ENCODE peak calls at places on chromosomes 4 and X, in seven cellular contexts. One of them, this sample, is unnamed.

GRCh38 chrX:137427813-137428212 is 138.1 kb upstream of the ZIC3 start:
- DNase-seq in RKO: no peak
- DNase-seq in iris pigment epithelial cell: no peak
- DNase-seq in foreskin fibroblast: no peak
- DNase-seq in amniotic stem cell: no peak
- DNase-seq in testis: no peak
- DNase-seq in nucleus accumbens: no peak
- DNase-seq in this sample: no peak

GRCh38 chrX:81240701-81241100 is 38.8 kb downstream of the SH3BGRL start:
- DNase-seq in RKO: no peak
- DNase-seq in iris pigment epithelial cell: no peak
- DNase-seq in foreskin fibroblast: no peak
- DNase-seq in amniotic stem cell: no peak
- DNase-seq in testis: no peak
- DNase-seq in nucleus accumbens: no peak
- DNase-seq in this sample: no peak

GRCh38 chr4:147768113-147768512 is 36.2 kb downstream of the ARHGAP10 start:
- DNase-seq in RKO: no peak
- DNase-seq in iris pigment epithelial cell: peak; percentile 96
- DNase-seq in foreskin fibroblast: peak; percentile 83
- DNase-seq in amniotic stem cell: peak; percentile 58
- DNase-seq in testis: no peak
- DNase-seq in nucleus accumbens: no peak
- DNase-seq in this sample: no peak

GRCh38 chr4:149045731-149046130 is 603.5 kb upstream of the NR3C2 start:
- DNase-seq in RKO: no peak
- DNase-seq in iris pigment epithelial cell: no peak
- DNase-seq in foreskin fibroblast: no peak
- DNase-seq in amniotic stem cell: no peak
- DNase-seq in testis: no peak
- DNase-seq in nucleus accumbens: no peak
- DNase-seq in this sample: no peak

GRCh38 chr4:99669084-99669483 is 11.5 kb upstream of the C4orf54 start:
- DNase-seq in RKO: no peak
- DNase-seq in iris pigment epithelial cell: peak; percentile 6
- DNase-seq in foreskin fibroblast: no peak
- DNase-seq in amniotic stem cell: no peak
- DNase-seq in testis: no peak
- DNase-seq in nucleus accumbens: no peak
- DNase-seq in this sample: no peak

GRCh38 chr4:86664959-86665358 is 70.8 kb downstream of the PTPN13 start:
- DNase-seq in RKO: no peak
- DNase-seq in iris pigment epithelial cell: peak; percentile 90
- DNase-seq in foreskin fibroblast: peak; percentile 31
- DNase-seq in amniotic stem cell: no peak
- DNase-seq in testis: no peak
- DNase-seq in nucleus accumbens: no peak
- DNase-seq in this sample: no peak

GRCh38 chrX:136126892-136127406 is 20.4 kb upstream of the FHL1 start:
- DNase-seq in RKO: no peak
- DNase-seq in iris pigment epithelial cell: no peak
- DNase-seq in foreskin fibroblast: no peak
- DNase-seq in amniotic stem cell: no peak
- DNase-seq in testis: no peak
- DNase-seq in nucleus accumbens: no peak
- DNase-seq in this sample: no peak

GRCh38 chrX:9340619-9341304 is 124.1 kb upstream of the TBL1X start:
- DNase-seq in RKO: no peak
- DNase-seq in iris pigment epithelial cell: peak; percentile 55
- DNase-seq in foreskin fibroblast: peak; percentile 34
- DNase-seq in amniotic stem cell: no peak
- DNase-seq in testis: peak; percentile 22
- DNase-seq in nucleus accumbens: no peak
- DNase-seq in this sample: peak; percentile 35

GRCh38 chr4:160835789-160836188 is 1328.0 kb downstream of the FSTL5 start:
- DNase-seq in RKO: no peak
- DNase-seq in iris pigment epithelial cell: peak; percentile 8
- DNase-seq in foreskin fibroblast: no peak
- DNase-seq in amniotic stem cell: no peak
- DNase-seq in testis: no peak
- DNase-seq in nucleus accumbens: no peak
- DNase-seq in this sample: no peak

GRCh38 chr4:41881931-41882621 is 53.2 kb upstream of the TMEM33 start:
- DNase-seq in RKO: no peak
- DNase-seq in iris pigment epithelial cell: no peak
- DNase-seq in foreskin fibroblast: no peak
- DNase-seq in amniotic stem cell: no peak
- DNase-seq in testis: no peak
- DNase-seq in nucleus accumbens: no peak
- DNase-seq in this sample: no peak

GRCh38 chr4:10015140-10015753 is 6.0 kb downstream of the SLC2A9 start:
- DNase-seq in RKO: peak; percentile 47
- DNase-seq in iris pigment epithelial cell: peak; percentile 48
- DNase-seq in foreskin fibroblast: no peak
- DNase-seq in amniotic stem cell: no peak
- DNase-seq in testis: peak; percentile 73
- DNase-seq in nucleus accumbens: no peak
- DNase-seq in this sample: peak; percentile 67

GRCh38 chr4:105978684-105979296 is 83.5 kb downstream of the NPNT start:
- DNase-seq in RKO: peak; percentile 18
- DNase-seq in iris pigment epithelial cell: peak; percentile 18
- DNase-seq in foreskin fibroblast: peak; percentile 32
- DNase-seq in amniotic stem cell: peak; percentile 63
- DNase-seq in testis: no peak
- DNase-seq in nucleus accumbens: no peak
- DNase-seq in this sample: no peak

GRCh38 chr4:19030536-19030935 is 1009.0 kb upstream of the LCORL start:
- DNase-seq in RKO: no peak
- DNase-seq in iris pigment epithelial cell: no peak
- DNase-seq in foreskin fibroblast: no peak
- DNase-seq in amniotic stem cell: no peak
- DNase-seq in testis: no peak
- DNase-seq in nucleus accumbens: no peak
- DNase-seq in this sample: no peak

GRCh38 chr4:4308800-4309441 is 18.9 kb downstream of the ZBTB49 start:
- DNase-seq in RKO: peak; percentile 33
- DNase-seq in iris pigment epithelial cell: peak; percentile 41
- DNase-seq in foreskin fibroblast: peak; percentile 17
- DNase-seq in amniotic stem cell: no peak
- DNase-seq in testis: no peak
- DNase-seq in nucleus accumbens: no peak
- DNase-seq in this sample: no peak

GRCh38 chr4:156763511-156763910 is 208.1 kb downstream of the PDGFC start:
- DNase-seq in RKO: no peak
- DNase-seq in iris pigment epithelial cell: peak; percentile 65
- DNase-seq in foreskin fibroblast: peak; percentile 71
- DNase-seq in amniotic stem cell: no peak
- DNase-seq in testis: no peak
- DNase-seq in nucleus accumbens: no peak
- DNase-seq in this sample: no peak

GRCh38 chrX:33285550-33285949 is 74.2 kb upstream of the DMD start:
- DNase-seq in RKO: no peak
- DNase-seq in iris pigment epithelial cell: no peak
- DNase-seq in foreskin fibroblast: no peak
- DNase-seq in amniotic stem cell: no peak
- DNase-seq in testis: no peak
- DNase-seq in nucleus accumbens: no peak
- DNase-seq in this sample: no peak

GRCh38 chr4:57373971-57374370 is 263.8 kb upstream of the IGFBP7 start:
- DNase-seq in RKO: no peak
- DNase-seq in iris pigment epithelial cell: no peak
- DNase-seq in foreskin fibroblast: no peak
- DNase-seq in amniotic stem cell: no peak
- DNase-seq in testis: no peak
- DNase-seq in nucleus accumbens: no peak
- DNase-seq in this sample: no peak

GRCh38 chrX:150935466-150935865 is 37.0 kb upstream of the CD99L2 start:
- DNase-seq in RKO: no peak
- DNase-seq in iris pigment epithelial cell: peak; percentile 51
- DNase-seq in foreskin fibroblast: peak; percentile 32
- DNase-seq in amniotic stem cell: peak; percentile 10
- DNase-seq in testis: no peak
- DNase-seq in nucleus accumbens: no peak
- DNase-seq in this sample: peak; percentile 51

GRCh38 chr4:21470531-21470930 is 478.0 kb downstream of the KCNIP4 start:
- DNase-seq in RKO: peak; percentile 40
- DNase-seq in iris pigment epithelial cell: peak; percentile 84
- DNase-seq in foreskin fibroblast: peak; percentile 54
- DNase-seq in amniotic stem cell: no peak
- DNase-seq in testis: no peak
- DNase-seq in nucleus accumbens: no peak
- DNase-seq in this sample: no peak

GRCh38 chrX:134676440-134676839 is 18.2 kb upstream of the PLAC1 start:
- DNase-seq in RKO: no peak
- DNase-seq in iris pigment epithelial cell: peak; percentile 80
- DNase-seq in foreskin fibroblast: peak; percentile 54
- DNase-seq in amniotic stem cell: peak; percentile 11
- DNase-seq in testis: peak; percentile 16
- DNase-seq in nucleus accumbens: no peak
- DNase-seq in this sample: no peak

GRCh38 chr4:152415980-152416379 is 119.9 kb downstream of the FBXW7 start:
- DNase-seq in RKO: no peak
- DNase-seq in iris pigment epithelial cell: peak; percentile 76
- DNase-seq in foreskin fibroblast: peak; percentile 7
- DNase-seq in amniotic stem cell: peak; percentile 6
- DNase-seq in testis: no peak
- DNase-seq in nucleus accumbens: no peak
- DNase-seq in this sample: no peak

GRCh38 chr4:84477738-84478137 is 21.4 kb downstream of the NKX6-1 start:
- DNase-seq in RKO: no peak
- DNase-seq in iris pigment epithelial cell: no peak
- DNase-seq in foreskin fibroblast: no peak
- DNase-seq in amniotic stem cell: no peak
- DNase-seq in testis: no peak
- DNase-seq in nucleus accumbens: no peak
- DNase-seq in this sample: no peak

GRCh38 chr4:14856076-14856926 is 146.0 kb upstream of the CPEB2 start:
- DNase-seq in RKO: peak; percentile 88
- DNase-seq in iris pigment epithelial cell: peak; percentile 100
- DNase-seq in foreskin fibroblast: peak; percentile 96
- DNase-seq in amniotic stem cell: peak; percentile 97
- DNase-seq in testis: no peak
- DNase-seq in nucleus accumbens: no peak
- DNase-seq in this sample: peak; percentile 84

GRCh38 chrX:97405031-97405685 is 521.5 kb downstream of the RPA4 start:
- DNase-seq in RKO: no peak
- DNase-seq in iris pigment epithelial cell: peak; percentile 55
- DNase-seq in foreskin fibroblast: no peak
- DNase-seq in amniotic stem cell: no peak
- DNase-seq in testis: no peak
- DNase-seq in nucleus accumbens: no peak
- DNase-seq in this sample: no peak

GRCh38 chrX:15056044-15056443 is 182.8 kb downstream of the MOSPD2 start:
- DNase-seq in RKO: no peak
- DNase-seq in iris pigment epithelial cell: no peak
- DNase-seq in foreskin fibroblast: no peak
- DNase-seq in amniotic stem cell: no peak
- DNase-seq in testis: no peak
- DNase-seq in nucleus accumbens: no peak
- DNase-seq in this sample: no peak

This sample was measured in adrenal gland.